ENCODE peak calls at places on chromosomes 5 and 9, in nine cellular contexts. O is heart left ventricle, P is colonic mucosa, B is fibroblast of lung, W is upper lobe of right lung, J is Panc1, X is MM.1S, T is WERI-Rb-1, E is aorta. S is an unnamed sample.

GRCh38 chr5:39235648-39236047 is 16.3 kb upstream of the FYB1 start:
- DNase-seq in J (no peak), B (no peak), W (no peak), X (no peak), E (no peak), P (no peak), O (no peak), T (no peak), S (no peak)

GRCh38 chr5:14760548-14761002 is 96.1 kb downstream of the OTULIN start:
- DNase-seq in W (no peak), J (no peak), P (no peak), E (no peak), B (no peak), X (no peak), T (no peak), O (no peak), S (no peak)

GRCh38 chr5:104734046-104734445 is 1171.5 kb upstream of the NUDT12 start:
- DNase-seq in B (no peak), E (no peak), T (no peak), X (no peak), P (no peak), W (no peak), O (no peak), J (no peak), S (no peak)

GRCh38 chr5:177131711-177132503 is 1.7 kb upstream of the NSD1 start:
- DNase-seq in E (peak), T (no peak), W (peak), P (no peak), X (no peak), O (peak), J (no peak), B (no peak), S (no peak)

GRCh38 chr9:122806661-122807060 is 6.7 kb downstream of the OR1K1 start:
- DNase-seq in J (no peak), O (no peak), P (no peak), W (no peak), E (no peak), B (peak), T (no peak), X (no peak), S (no peak)

GRCh38 chr5:172716796-172717313 is 54.1 kb downstream of the DUSP1 start:
- DNase-seq in J (peak), W (peak), P (peak), T (peak), X (peak), B (peak), O (peak), E (peak), S (peak)

GRCh38 chr9:77803423-77803822 is 155.3 kb upstream of the GNA14 start:
- DNase-seq in E (no peak), J (no peak), T (no peak), W (no peak), X (no peak), B (no peak), P (no peak), O (no peak), S (no peak)

GRCh38 chr9:131627846-131628820 is 82.8 kb downstream of the PRRT1B start:
- DNase-seq in O (no peak), X (no peak), E (no peak), B (peak), P (peak), W (peak), T (peak), J (no peak), S (peak)

GRCh38 chr5:64437496-64437895 is 68.3 kb upstream of the RGS7BP start:
- DNase-seq in T (no peak), J (no peak), B (peak), O (no peak), E (no peak), X (no peak), W (no peak), P (no peak), S (no peak)

GRCh38 chr5:163106098-163106497 is 331.3 kb upstream of the CCNG1 start:
- DNase-seq in J (no peak), E (no peak), O (no peak), B (no peak), W (no peak), X (peak), T (no peak), P (no peak), S (no peak)

GRCh38 chr9:86679979-86680378 is 267.3 kb downstream of the GAS1 start:
- DNase-seq in O (no peak), W (no peak), P (no peak), X (no peak), E (no peak), B (peak), T (no peak), J (no peak), S (no peak)

GRCh38 chr5:172452398-172453205 is 1.7 kb downstream of the SH3PXD2B start:
- DNase-seq in E (no peak), O (no peak), X (no peak), P (no peak), B (peak), W (no peak), J (no peak), T (no peak), S (no peak)

GRCh38 chr9:80509358-80509757 is 937.6 kb downstream of the TLE4 start:
- DNase-seq in O (no peak), B (no peak), T (no peak), E (no peak), P (no peak), J (no peak), X (no peak), W (no peak), S (no peak)

GRCh38 chr9:37551888-37552287 is 24.3 kb downstream of the FBXO10 start:
- DNase-seq in P (no peak), B (no peak), X (no peak), W (no peak), T (no peak), E (no peak), O (no peak), J (no peak), S (no peak)

GRCh38 chr5:95102080-95102479 is 182.8 kb downstream of the MCTP1 start:
- DNase-seq in E (no peak), B (peak), X (no peak), W (peak), T (peak), O (no peak), J (no peak), P (no peak), S (no peak)

GRCh38 chr5:36369092-36369737 is 67.5 kb upstream of the RANBP3L start:
- DNase-seq in T (no peak), X (no peak), P (no peak), B (peak), J (no peak), O (no peak), E (no peak), W (no peak), S (no peak)

GRCh38 chr9:11194249-11194648 is 581.4 kb upstream of the PTPRD start:
- DNase-seq in T (no peak), E (no peak), P (no peak), B (no peak), J (no peak), O (no peak), W (no peak), X (no peak), S (no peak)

GRCh38 chr5:14668247-14668646 is 3.7 kb downstream of the OTULIN start:
- DNase-seq in P (no peak), B (no peak), E (no peak), X (no peak), O (no peak), J (no peak), T (no peak), W (no peak), S (peak)

GRCh38 chr9:78441822-78442431 is 145.0 kb downstream of the PSAT1 start:
- DNase-seq in X (no peak), P (no peak), J (no peak), O (no peak), B (no peak), W (no peak), E (no peak), T (no peak), S (no peak)

GRCh38 chr9:122402403-122403268 is 31.8 kb downstream of the PTGS1 start:
- DNase-seq in E (no peak), T (no peak), X (no peak), P (no peak), J (peak), W (no peak), O (no peak), B (peak), S (no peak)

GRCh38 chr9:131434673-131435072 is 40.8 kb downstream of the PRRC2B start:
- DNase-seq in W (no peak), B (no peak), T (no peak), X (no peak), P (no peak), O (no peak), E (no peak), J (no peak), S (no peak)

GRCh38 chr5:56812110-56812509 is 3.2 kb upstream of the MAP3K1 start:
- DNase-seq in J (no peak), W (no peak), E (no peak), B (peak), P (no peak), X (no peak), O (no peak), T (no peak), S (no peak)

GRCh38 chr9:16178294-16178693 is 625.5 kb downstream of the CCDC171 start:
- DNase-seq in E (no peak), T (no peak), O (no peak), X (no peak), P (no peak), J (no peak), B (no peak), W (no peak), S (no peak)

GRCh38 chr5:73946926-73947455 is 321.0 kb downstream of the ARHGEF28 start:
- DNase-seq in W (no peak), E (no peak), J (no peak), X (no peak), B (no peak), O (no peak), T (no peak), P (no peak), S (no peak)

GRCh38 chr9:14906000-14906399 is 4.2 kb downstream of the FREM1 start:
- DNase-seq in W (no peak), P (no peak), J (no peak), E (no peak), O (no peak), T (no peak), X (no peak), B (no peak), S (no peak)

GRCh38 chr5:42250-42649 is 49.7 kb upstream of the PLEKHG4B start:
- DNase-seq in W (no peak), J (no peak), P (no peak), B (peak), E (no peak), O (no peak), X (no peak), T (peak), S (no peak)

GRCh38 chr5:154276932-154277331 is 86.4 kb downstream of the GALNT10 start:
- DNase-seq in P (peak), T (peak), X (peak), O (peak), E (no peak), B (peak), W (no peak), J (no peak), S (no peak)

GRCh38 chr9:11128156-11128555 is 515.4 kb upstream of the PTPRD start:
- DNase-seq in X (no peak), T (no peak), P (no peak), W (no peak), B (no peak), O (no peak), J (no peak), E (no peak), S (no peak)

GRCh38 chr9:12972608-12973589 is 198.1 kb downstream of the LURAP1L start:
- DNase-seq in J (no peak), E (no peak), X (peak), T (no peak), P (no peak), O (no peak), B (peak), W (no peak), S (no peak)

GRCh38 chr5:14665110-14665822 is 748 bp downstream of the OTULIN start:
- DNase-seq in W (peak), P (peak), B (peak), E (no peak), J (no peak), T (peak), O (peak), X (peak), S (peak)

GRCh38 chr5:8508196-8508595 is 639.2 kb downstream of the MTRR start:
- DNase-seq in O (no peak), B (no peak), E (no peak), J (no peak), T (no peak), W (no peak), P (no peak), X (no peak), S (no peak)

GRCh38 chr5:1484416-1485319 is 39.1 kb downstream of the LPCAT1 start:
- DNase-seq in J (no peak), X (no peak), P (no peak), O (no peak), B (no peak), E (no peak), W (no peak), T (no peak), S (no peak)

GRCh38 chr5:103901885-103902284 is 339.3 kb upstream of the NUDT12 start:
- DNase-seq in E (no peak), B (peak), O (no peak), P (no peak), T (no peak), W (no peak), X (no peak), J (no peak), S (no peak)

GRCh38 chr5:137296213-137296702 is 202.9 kb downstream of the SPOCK1 start:
- DNase-seq in X (no peak), P (no peak), J (no peak), B (peak), E (no peak), T (peak), O (no peak), W (no peak), S (no peak)

GRCh38 chr5:35161637-35162248 is 68.5 kb downstream of the PRLR start:
- DNase-seq in J (no peak), X (no peak), T (no peak), O (no peak), B (no peak), P (no peak), W (no peak), E (no peak), S (no peak)

GRCh38 chr5:90557871-90558270 is 726 bp upstream of the ADGRV1 start:
- DNase-seq in P (no peak), O (no peak), T (no peak), X (peak), J (no peak), W (no peak), E (no peak), B (no peak), S (no peak)

DNA sequence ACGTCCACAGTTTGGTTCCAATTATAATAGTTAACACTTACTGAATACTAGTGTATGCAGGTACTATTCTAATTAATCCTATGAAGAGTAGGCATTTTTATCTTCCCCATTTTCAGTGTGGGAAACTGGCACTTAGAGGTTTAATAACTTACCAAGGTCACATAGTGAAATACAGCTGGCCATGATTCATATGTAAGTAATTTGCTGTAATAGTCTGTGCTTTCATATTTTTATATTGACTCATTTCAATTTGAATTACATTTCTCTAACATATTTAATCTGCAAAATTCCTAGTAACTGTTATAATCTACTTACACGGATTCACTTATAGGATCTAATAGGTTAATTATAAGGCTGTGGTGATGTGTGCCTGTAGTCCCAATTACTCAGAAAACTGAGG is 19.4 kb downstream of the CCNH start:
- DNase-seq in W (no peak), O (no peak), J (peak), E (no peak), B (peak), X (no peak), P (no peak), T (no peak), S (no peak)
- H3K4me3 ChIP-seq in W (no peak), O (no peak), J (no peak), E (no peak), B (peak), X (no peak), P (no peak), T (no peak), S (no peak)

GRCh38 chr9:112331676-112331955 is 1.8 kb downstream of the PTBP3 start:
- DNase-seq in B (no peak), J (no peak), O (no peak), W (no peak), X (no peak), P (no peak), E (no peak), T (no peak), S (peak)
- H3K27ac ChIP-seq in B (no peak), J (peak), O (no peak), W (peak), X (no peak), P (no peak), E (no peak), T (peak), S (peak)

GRCh38 chr5:88885043-88885442 is 2.1 kb upstream of the MEF2C start:
- DNase-seq in T (no peak), O (no peak), X (peak), P (no peak), W (no peak), E (no peak), J (no peak), B (no peak), S (no peak)
- H3K4me3 ChIP-seq in T (no peak), O (peak), X (peak), P (no peak), W (peak), E (no peak), J (no peak), B (no peak), S (no peak)

DNA sequence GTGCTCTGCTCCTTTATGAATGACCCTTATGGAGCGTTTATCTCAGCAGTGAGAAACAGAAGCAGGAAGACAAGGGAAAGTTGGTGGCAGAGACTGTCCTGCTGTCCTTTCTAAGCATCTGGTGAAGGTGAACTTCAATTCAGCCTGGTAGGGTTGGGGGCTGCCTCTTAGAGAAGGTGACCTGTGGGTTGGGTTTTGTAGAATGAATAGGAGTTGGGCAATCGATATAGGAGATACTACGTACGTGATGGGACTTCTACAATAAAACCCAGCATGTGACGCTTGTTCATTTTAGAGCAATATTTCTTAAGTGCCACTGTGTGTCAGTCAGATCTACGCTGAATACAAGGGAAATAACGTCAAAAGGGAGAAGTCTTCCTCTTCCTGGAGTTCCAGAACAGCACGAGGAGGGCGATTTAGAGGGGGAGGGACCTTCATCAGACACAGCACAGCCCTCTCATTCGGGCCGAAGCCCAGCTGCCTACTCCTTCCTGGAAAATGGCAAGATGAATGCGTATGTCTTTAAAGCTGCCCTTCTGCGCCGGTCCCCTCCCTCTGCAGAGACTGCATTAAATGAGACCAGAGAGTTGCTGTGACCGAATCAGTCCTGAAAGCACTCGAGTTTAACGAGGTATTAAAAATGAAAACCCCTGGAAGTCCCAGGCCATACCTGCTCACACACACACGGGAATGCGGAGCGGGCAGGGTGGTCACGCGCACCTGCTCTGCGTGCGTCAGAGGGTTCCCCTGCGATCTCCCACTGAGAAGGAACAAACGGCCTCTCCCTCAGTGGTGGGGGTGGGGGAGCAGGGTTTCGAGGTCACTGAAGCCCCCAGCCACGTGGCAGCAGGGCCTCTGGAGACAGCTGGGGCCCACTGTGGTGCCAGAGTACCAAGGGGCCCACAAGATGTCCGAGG is 85.3 kb upstream of the SARDH start:
- DNase-seq in O (peak), B (no peak), E (no peak), T (no peak), W (no peak), J (no peak), P (no peak), X (no peak), S (no peak)
- H3K27ac ChIP-seq in O (no peak), B (no peak), E (no peak), T (no peak), W (no peak), J (no peak), P (no peak), X (no peak), S (no peak)

DNA sequence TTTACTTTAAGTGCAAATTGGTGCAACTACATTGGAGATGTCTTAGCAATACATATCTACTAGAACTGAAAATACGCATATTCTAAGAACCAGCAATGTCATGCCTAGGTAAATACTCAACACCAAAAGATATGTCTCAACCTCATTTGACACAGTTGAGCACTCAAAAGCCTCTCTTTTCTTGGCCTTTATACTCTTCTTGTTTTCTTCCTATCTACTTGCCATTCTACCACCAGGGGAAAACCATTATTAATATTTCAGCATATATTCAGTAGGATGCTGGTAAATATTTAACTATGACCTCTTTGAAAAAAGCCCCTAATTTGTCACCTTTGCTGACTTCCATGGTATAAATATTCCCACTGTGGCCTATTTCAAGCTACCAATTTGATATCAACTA is 443.8 kb downstream of the LRRC70 start:
- DNase-seq in X (no peak), J (no peak), B (no peak), P (no peak), O (no peak), E (no peak), T (no peak), W (no peak), S (no peak)
- H3K4me3 ChIP-seq in X (no peak), J (no peak), B (no peak), P (no peak), O (no peak), E (no peak), T (no peak), W (no peak), S (no peak)

S was measured in CD8-positive, alpha-beta memory T cell.